ENCODE peak calls at places on chromosomes 7 and 10, in four cellular contexts. T is activated CD4-positive, alpha-beta T cell treated with anti-CD3 and anti-CD28 coated beads for 24 hours; X is GM12878; Y is stimulated activated CD4-positive, alpha-beta T cell treated with anti-CD3 and anti-CD28 coated beads, Interleukin-2, amount 100 ng/mL, for 48 hours. O is an unnamed sample.

GRCh38 chr7:17405786-17406185 is 107.3 kb downstream of the AHR start:
- DNase-seq in T (no peak), X (no peak), Y (no peak), O (no peak)

GRCh38 chr10:72756674-72757385 is 64.9 kb downstream of the MCU start:
- DNase-seq in T (no peak), X (no peak), Y (no peak), O (no peak)

GRCh38 chr10:6694447-6695155 is 114.5 kb upstream of the PRKCQ start:
- DNase-seq in T (no peak), X (no peak), Y (no peak), O (no peak)

GRCh38 chr10:11243425-11244222 is 226.0 kb downstream of the CELF2 start:
- DNase-seq in T (no peak), X (no peak), Y (no peak), O (no peak)

GRCh38 chr10:122504551-122504950 is 43.2 kb downstream of the HTRA1 start:
- DNase-seq in T (no peak), X (no peak), Y (no peak), O (peak)

GRCh38 chr10:1513221-1513620 is 224.1 kb downstream of the ADARB2 start:
- DNase-seq in T (no peak), X (no peak), Y (no peak), O (no peak)

GRCh38 chr10:75600833-75601232 is 169.4 kb downstream of the LRMDA start:
- DNase-seq in T (no peak), X (no peak), Y (no peak), O (no peak)

GRCh38 chr10:36023939-36024338 is 381.8 kb upstream of the FZD8 start:
- DNase-seq in T (no peak), X (no peak), Y (no peak), O (no peak)

GRCh38 chr10:74208081-74208480 is 57.1 kb downstream of the ADK start:
- DNase-seq in T (no peak), X (no peak), Y (no peak), O (no peak)

GRCh38 chr7:2821842-2822507 is 22.1 kb downstream of the GNA12 start:
- DNase-seq in T (no peak), X (no peak), Y (no peak), O (no peak)

GRCh38 chr7:149147730-149148653 is 739 bp downstream of the ZNF398 start:
- DNase-seq in T (peak), X (no peak), Y (peak), O (peak)